ENCODE peak calls at places on chromosomes 13 and 19, in nine cellular contexts. Z, B, X, C, F, A, T, Q and P are unnamed samples. For H3K9me3, the result is how much of the 10 kb centered on the place peaks cover.

GRCh38 chr19:1822210-1822609 is 10.1 kb upstream of the ATP8B3 start:
- DNase-seq in A (no peak), T (no peak), Q (no peak), C (no peak), Z (no peak), B (no peak), F (no peak), X (no peak), P (no peak)

GRCh38 chr19:17079710-17080440 is 4.3 kb downstream of the MYO9B start:
- DNase-seq in C (no peak), Z (peak), X (peak), Q (peak), F (peak), B (peak), A (no peak), T (peak), P (peak)

GRCh38 chr19:55858401-55858800 is 22.1 kb downstream of the NLRP4 start:
- DNase-seq in X (no peak), Q (no peak), T (no peak), Z (no peak), C (no peak), A (no peak), B (no peak), F (no peak), P (no peak)

GRCh38 chr19:47497073-47497766 is 13.2 kb upstream of the KPTN start:
- DNase-seq in B (peak), Q (no peak), Z (no peak), T (no peak), F (no peak), A (no peak), C (no peak), X (no peak), P (no peak)

GRCh38 chr19:7923295-7924191 is 2.4 kb downstream of the CTXN1 start:
- DNase-seq in F (no peak), Z (no peak), T (no peak), X (no peak), A (no peak), C (peak), B (peak), Q (no peak), P (no peak)

GRCh38 chr19:49877879-49878743 is 609 bp downstream of the TBC1D17 start:
- DNase-seq in Z (peak), Q (peak), T (peak), A (peak), F (peak), C (peak), X (peak), B (peak), P (peak)

GRCh38 chr19:46659151-46660007 is 1.6 kb downstream of the DACT3 start:
- DNase-seq in X (no peak), C (peak), T (peak), A (peak), Q (no peak), B (peak), F (no peak), Z (no peak), P (no peak)

GRCh38 chr13:40406405-40407138 is 259.9 kb downstream of the FOXO1 start:
- DNase-seq in C (no peak), Z (no peak), B (no peak), Q (no peak), F (peak), X (no peak), T (no peak), A (no peak), P (no peak)

GRCh38 chr13:46495647-46496046 is 57.3 kb upstream of the LRCH1 start:
- DNase-seq in X (no peak), B (no peak), F (no peak), T (no peak), Q (no peak), C (no peak), Z (no peak), A (no peak), P (no peak)

GRCh38 chr13:27425151-27425917 is 915 bp downstream of the GTF3A start:
- DNase-seq in Z (peak), B (no peak), A (no peak), X (no peak), C (no peak), T (no peak), F (no peak), Q (no peak), P (no peak)

GRCh38 chr19:19443283-19443682 is 37.8 kb downstream of the GATAD2A start:
- DNase-seq in X (no peak), T (no peak), A (no peak), C (no peak), Z (no peak), B (no peak), Q (no peak), F (no peak), P (no peak)

GRCh38 chr19:54462713-54463530 is 656 bp downstream of the LENG9 start:
- DNase-seq in Z (peak), C (peak), F (peak), A (peak), Q (peak), T (peak), B (peak), X (peak), P (peak)

GRCh38 chr19:13095934-13096890 is 6.4 kb downstream of the LYL1 start:
- DNase-seq in T (no peak), F (no peak), X (no peak), B (no peak), C (peak), Q (no peak), Z (peak), A (peak), P (no peak)

GRCh38 chr19:41334793-41335192 is 18.9 kb downstream of the TGFB1 start:
- DNase-seq in Z (no peak), F (no peak), X (no peak), T (no peak), B (no peak), Q (no peak), A (no peak), C (no peak), P (no peak)

GRCh38 chr19:36420961-36421748 is 2.7 kb upstream of the ZFP82 start:
- DNase-seq in Z (no peak), Q (no peak), B (no peak), A (no peak), X (no peak), C (no peak), F (peak), T (no peak), P (no peak)

GRCh38 chr13:50030315-50030714 is 15.1 kb downstream of the KCNRG start:
- DNase-seq in Z (no peak), A (no peak), F (peak), X (no peak), C (no peak), B (no peak), T (no peak), Q (no peak), P (no peak)

GRCh38 chr19:4120531-4120930 is 3.4 kb downstream of the MAP2K2 start:
- DNase-seq in C (no peak), B (no peak), Q (no peak), F (peak), A (no peak), Z (no peak), X (no peak), T (no peak), P (no peak)

GRCh38 chr19:3516675-3517207 is 10.6 kb downstream of the FZR1 start:
- DNase-seq in X (no peak), C (no peak), A (no peak), B (peak), F (no peak), Q (peak), Z (peak), T (peak), P (no peak)

GRCh38 chr19:5558101-5558621 is 9.6 kb downstream of the TINCR start:
- DNase-seq in A (no peak), F (no peak), Z (no peak), C (no peak), B (no peak), X (no peak), T (no peak), Q (no peak), P (no peak)

GRCh38 chr13:98447881-98448641 is 128.8 kb downstream of the STK24 start:
- DNase-seq in X (no peak), T (no peak), A (peak), F (no peak), Q (no peak), C (peak), Z (peak), B (no peak), P (no peak)

GRCh38 chr19:3931041-3931440 is 1.8 kb upstream of the NMRK2 start:
- DNase-seq in Q (no peak), Z (no peak), B (no peak), T (peak), X (no peak), C (no peak), A (no peak), F (no peak), P (no peak)

DNA sequence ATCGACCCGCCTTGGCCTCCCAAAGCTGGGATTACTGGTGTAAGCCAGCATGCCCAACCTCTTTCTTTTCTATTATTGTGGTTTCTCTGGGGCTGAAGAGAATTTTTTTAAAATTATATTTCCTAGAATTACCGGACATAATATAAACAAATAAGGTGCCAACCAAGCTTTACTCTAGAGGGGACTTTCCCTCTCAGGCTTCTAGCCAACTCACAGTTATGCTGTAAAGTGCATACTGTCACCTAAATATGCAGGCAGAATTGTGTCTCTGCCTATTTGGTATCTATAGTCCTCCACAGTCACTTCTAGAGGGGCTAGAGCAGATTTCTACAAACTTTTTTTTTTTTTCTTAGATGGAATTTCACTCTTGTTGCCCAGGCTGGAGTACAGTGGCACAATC is 41.6 kb upstream of the ZNF681 start:
- DNase-seq in C (no peak), B (no peak), Z (no peak), A (no peak), Q (peak), X (no peak), F (no peak), T (no peak), P (no peak)
- H3K9me3 ChIP-seq in C (under half), B (under half), Z (under half), A (under half), Q (under half), X (under half), F (under half), T (under half), P (under half)

GRCh38 chr19:44496711-44497110 is 3.6 kb downstream of the ZNF180 start:
- DNase-seq in C (no peak), F (no peak), B (no peak), A (no peak), Z (no peak), T (no peak), Q (no peak), X (no peak), P (no peak)

GRCh38 chr19:44499559-44499958 is 763 bp downstream of the ZNF180 start:
- DNase-seq in Q (no peak), F (no peak), T (no peak), A (no peak), Z (no peak), B (no peak), X (no peak), C (no peak), P (no peak)

GRCh38 chr19:44499962-44500949 is at the start of gene ZNF180:
- DNase-seq in Z (peak), Q (peak), A (peak), F (peak), B (peak), C (peak), T (peak), X (peak), P (peak)

GRCh38 chr19:44498988-44499387 is 1.3 kb downstream of the ZNF180 start:
- DNase-seq in X (no peak), T (no peak), Q (no peak), F (no peak), C (no peak), A (no peak), B (no peak), Z (no peak), P (no peak)
- H3K9me3 ChIP-seq in X (under half), T (under half), Q (under half), F (under half), C (under half), A (half or more), B (half or more), Z (under half), P (under half)

DNA sequence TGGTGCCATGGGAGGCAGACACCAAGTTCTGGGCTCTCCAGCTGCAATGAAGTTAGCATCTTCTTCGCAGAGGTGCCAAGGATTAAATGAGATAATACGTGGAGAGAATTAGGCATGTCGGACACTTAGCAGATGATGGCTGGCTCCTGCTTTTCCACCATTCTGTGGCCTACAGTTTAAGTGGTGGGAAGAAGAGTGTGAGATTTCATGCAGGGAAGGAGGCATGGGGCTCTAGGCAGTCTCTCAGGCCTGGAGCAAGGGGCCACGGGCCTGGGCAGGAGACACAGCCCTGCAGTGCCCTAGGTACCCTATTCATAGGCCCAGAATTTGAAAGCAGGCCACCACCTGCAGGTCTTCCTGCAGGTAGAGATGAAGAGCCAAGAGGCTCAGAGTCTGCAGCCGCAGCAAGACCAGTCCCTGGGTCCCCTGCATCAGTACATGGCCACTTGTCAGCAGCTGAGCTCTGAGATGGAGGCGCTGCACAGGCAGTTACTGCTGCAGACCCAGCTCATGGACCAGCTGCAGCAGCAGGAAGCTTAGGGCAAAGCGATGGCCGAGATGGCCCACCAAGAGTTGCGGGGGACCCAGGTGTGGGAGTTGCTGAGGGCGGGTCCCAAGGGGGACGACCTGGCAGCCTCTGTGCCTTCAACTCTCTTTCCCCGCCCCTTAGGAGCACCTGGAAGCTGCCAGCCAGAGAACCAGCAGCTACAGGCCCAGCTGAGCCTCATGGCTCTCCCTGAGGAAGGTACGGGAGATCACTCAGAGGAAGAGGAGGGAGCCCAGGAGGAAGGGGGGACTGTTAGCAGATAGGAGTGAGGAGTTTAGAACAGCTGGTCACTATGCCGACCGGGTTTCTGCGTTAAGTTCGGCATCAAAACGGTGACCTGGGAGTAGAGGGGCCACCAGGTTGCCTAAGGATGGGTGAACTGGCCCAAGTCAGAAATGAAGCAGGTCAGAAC is 33.2 kb upstream of the ZNF492 start:
- DNase-seq in F (no peak), Z (no peak), X (no peak), A (no peak), B (no peak), Q (no peak), C (no peak), T (no peak), P (no peak)
- H3K9me3 ChIP-seq in F (half or more), Z (under half), X (under half), A (half or more), B (half or more), Q (under half), C (under half), T (under half), P (under half)

GRCh38 chr19:30529876-30530275 is 157.7 kb downstream of the ZNF536 start:
- DNase-seq in C (no peak), B (no peak), Z (no peak), T (no peak), A (no peak), X (no peak), Q (no peak), F (no peak), P (no peak)

GRCh38 chr19:30523791-30524190 is 151.6 kb downstream of the ZNF536 start:
- DNase-seq in C (no peak), Z (no peak), A (peak), F (no peak), B (no peak), Q (no peak), X (no peak), T (no peak), P (no peak)

GRCh38 chr19:30530751-30531150 is 158.6 kb downstream of the ZNF536 start:
- DNase-seq in X (no peak), Q (no peak), B (no peak), T (no peak), F (no peak), Z (no peak), C (no peak), A (no peak), P (no peak)

GRCh38 chr19:30525383-30525782 is 153.2 kb downstream of the ZNF536 start:
- DNase-seq in A (peak), F (no peak), Q (no peak), B (no peak), Z (no peak), X (no peak), C (no peak), T (no peak), P (no peak)

DNA sequence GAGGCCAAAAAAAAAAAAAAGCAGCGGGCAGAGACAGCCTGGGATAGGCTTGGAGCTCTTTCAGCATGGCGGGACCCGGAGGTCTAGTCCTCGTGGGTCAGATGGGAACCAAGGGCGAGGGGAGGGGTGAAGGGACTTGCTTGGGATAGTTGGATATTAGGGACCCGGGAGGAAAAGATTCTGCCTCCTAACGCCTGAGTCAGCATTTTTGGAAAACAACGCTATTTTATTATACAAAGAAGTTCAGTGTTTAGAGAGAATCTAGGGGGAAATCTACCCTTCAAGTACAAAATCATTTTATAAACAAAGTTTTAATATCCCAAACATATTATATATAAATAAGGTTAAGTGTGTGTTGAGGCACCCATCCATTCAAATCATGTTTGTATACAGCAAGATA is 156.7 kb downstream of the ZNF536 start:
- DNase-seq in A (no peak), T (no peak), Z (no peak), F (no peak), B (no peak), C (no peak), X (no peak), Q (no peak), P (no peak)
- H3K9me3 ChIP-seq in A (under half), T (under half), Z (under half), F (under half), B (under half), C (under half), X (under half), Q (under half), P (under half)

GRCh38 chr13:28498481-28499115 is 3.7 kb upstream of the FLT1 start:
- DNase-seq in X (no peak), B (no peak), C (no peak), T (no peak), A (no peak), Q (no peak), F (no peak), Z (no peak), P (no peak)

GRCh38 chr13:28501547-28501946 is 6.6 kb upstream of the FLT1 start:
- DNase-seq in Z (no peak), C (no peak), X (no peak), Q (no peak), B (no peak), F (no peak), T (no peak), A (no peak), P (no peak)

GRCh38 chr13:28499579-28499978 is 4.7 kb upstream of the FLT1 start:
- DNase-seq in B (no peak), Z (no peak), A (no peak), C (no peak), T (no peak), Q (no peak), X (no peak), F (peak), P (no peak)

GRCh38 chr13:28505543-28506135 is 10.7 kb upstream of the FLT1 start:
- DNase-seq in A (no peak), Q (no peak), T (no peak), F (no peak), Z (peak), C (no peak), B (no peak), X (no peak), P (no peak)

GRCh38 chr13:28503182-28503980 is 8.5 kb upstream of the FLT1 start:
- DNase-seq in Q (no peak), X (no peak), C (no peak), A (peak), Z (no peak), T (no peak), F (peak), B (no peak), P (no peak)
- H3K9me3 ChIP-seq in Q (under half), X (under half), C (under half), A (under half), Z (under half), T (under half), F (under half), B (under half), P (under half)

DNA sequence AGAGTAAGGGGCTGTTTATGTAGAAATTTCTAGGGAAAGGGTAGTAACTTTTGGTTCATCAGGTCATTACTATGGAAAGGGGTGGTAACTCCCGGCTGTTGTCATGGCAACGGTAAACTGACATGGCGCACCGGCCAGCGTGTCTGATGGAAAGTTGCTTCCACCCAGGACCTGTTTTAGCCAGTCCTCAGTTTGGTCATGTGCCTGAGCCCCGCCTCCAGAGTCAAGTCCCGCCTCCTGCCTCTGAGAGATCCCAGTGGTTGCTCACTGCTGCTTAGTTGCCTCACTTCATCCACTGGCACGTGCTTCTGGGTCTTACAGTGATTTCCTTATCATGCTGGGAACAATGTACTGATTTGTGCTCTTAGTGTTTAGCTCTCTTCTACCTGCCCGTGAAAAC is 455.2 kb upstream of the ZNF507 start:
- DNase-seq in C (peak), B (no peak), F (no peak), Z (no peak), X (no peak), Q (no peak), T (no peak), A (peak), P (no peak)
- H3K9me3 ChIP-seq in C (under half), B (under half), F (under half), Z (under half), X (under half), Q (under half), T (under half), A (under half), P (under half)

DNA sequence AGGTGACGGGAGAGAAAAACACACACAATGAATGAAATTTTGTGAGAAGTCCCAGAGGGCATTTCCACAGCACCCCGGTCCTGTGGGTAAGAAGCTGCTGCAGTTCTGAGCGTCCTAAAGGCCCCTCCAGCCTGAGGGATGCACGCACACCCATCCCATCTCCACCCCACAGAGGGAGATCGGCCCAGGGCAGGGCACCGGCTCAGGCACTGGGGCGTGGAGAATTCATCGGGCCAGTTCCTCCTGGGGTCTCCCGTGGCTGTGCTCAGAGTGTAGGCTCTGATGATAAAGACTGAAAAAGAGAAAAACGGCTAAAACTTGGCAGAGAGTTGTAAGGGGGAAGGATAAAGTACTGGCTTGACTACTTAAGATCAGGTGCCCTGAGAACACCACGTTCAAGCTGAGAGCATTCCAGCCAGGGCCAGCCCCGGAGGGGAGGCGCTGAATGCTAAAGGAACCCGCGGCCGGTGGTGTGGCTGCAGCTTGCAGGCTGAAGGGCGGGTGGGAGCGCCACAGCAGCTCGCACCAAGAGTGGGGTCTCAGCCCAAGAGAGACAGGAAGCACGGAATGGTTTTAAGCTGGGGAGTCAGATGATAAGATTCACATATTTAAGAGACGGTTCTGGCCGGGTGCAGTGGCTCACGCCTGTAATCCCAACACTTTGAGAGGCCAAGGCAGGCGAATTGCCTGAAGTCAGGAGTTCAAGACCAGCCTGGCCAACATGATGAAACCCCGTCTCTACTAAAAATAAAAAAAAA is 121.9 kb upstream of the SPACA7 start:
- DNase-seq in X (no peak), Z (no peak), C (no peak), B (no peak), F (no peak), Q (no peak), T (no peak), A (no peak), P (no peak)
- H3K9me3 ChIP-seq in X (under half), Z (under half), C (under half), B (under half), F (half or more), Q (under half), T (under half), A (under half), P (under half)